ENCODE peak calls at places on chromosomes 7 and 10, in five cellular contexts. I is GM23338, A is HCT116, B is osteoblast, S is OCI-LY7. H is an unnamed sample.

GRCh38 chr10:95469676-95470075 is 91.5 kb downstream of the SORBS1 start:
- DNase-seq in A (no peak), I (no peak), B (no peak), S (no peak), H (no peak)

GRCh38 chr10:123945506-123945905 is 53.9 kb upstream of the CPXM2 start:
- DNase-seq in S (peak; percentile 63), A (peak; percentile 63), B (no peak), I (peak; percentile 64), H (peak; percentile 46)

GRCh38 chr7:130222-130572 is 62.2 kb upstream of the FAM20C start:
- DNase-seq in I (no peak), S (no peak), A (no peak), B (no peak), H (no peak)

GRCh38 chr7:109637428-109637827 is 1067.8 kb downstream of the DNAJB9 start:
- DNase-seq in S (no peak), I (no peak), A (no peak), B (no peak), H (no peak)

GRCh38 chr7:5345671-5346070 is 62.9 kb downstream of the SLC29A4 start:
- DNase-seq in S (no peak), I (no peak), A (no peak), B (peak; percentile 57), H (no peak)

GRCh38 chr10:102170602-102171001 is 18.4 kb downstream of the NOLC1 start:
- DNase-seq in A (no peak), B (no peak), S (no peak), I (no peak), H (no peak)

GRCh38 chr7:7662527-7662926 is 22.0 kb downstream of the UMAD1 start:
- DNase-seq in S (no peak), B (no peak), I (peak; percentile 73), A (no peak), H (no peak)

GRCh38 chr7:2116086-2116810 is 116.5 kb downstream of the MAD1L1 start:
- DNase-seq in S (no peak), I (no peak), B (peak; percentile 98), A (peak; percentile 75), H (peak; percentile 80)

GRCh38 chr10:129459762-129460539 is 7.1 kb upstream of the MGMT start:
- DNase-seq in A (no peak), B (no peak), I (no peak), S (no peak), H (no peak)

GRCh38 chr7:41786324-41786723 is 83.4 kb upstream of the INHBA start:
- DNase-seq in A (no peak), S (no peak), I (no peak), B (no peak), H (no peak)

GRCh38 chr10:23516530-23516929 is 77.7 kb downstream of the OTUD1 start:
- DNase-seq in I (peak; percentile 71), S (no peak), A (no peak), B (peak; percentile 74), H (peak; percentile 23)

GRCh38 chr7:12403287-12404181 is at the start of gene VWDE:
- DNase-seq in B (peak; percentile 61), A (peak; percentile 80), S (no peak), I (peak; percentile 94), H (peak; percentile 28)

GRCh38 chr7:134736381-134736780 is 43.1 kb upstream of the CALD1 start:
- DNase-seq in B (no peak), S (no peak), I (no peak), A (no peak), H (no peak)

GRCh38 chr10:91540714-91541113 is 92.2 kb downstream of the PPP1R3C start:
- DNase-seq in B (no peak), A (peak; percentile 4), S (no peak), I (no peak), H (peak; percentile 83)

GRCh38 chr7:151313857-151314256 is 27.8 kb upstream of the NUB1 start:
- DNase-seq in A (no peak), B (peak; percentile 73), S (no peak), I (no peak), H (peak; percentile 20)

GRCh38 chr7:81469299-81470083 is 300.4 kb downstream of the HGF start:
- DNase-seq in S (no peak), A (no peak), I (no peak), B (no peak), H (no peak)
- H3K4me2 ChIP-seq in S (no peak overlapping the region), A (peak overlapping the region; percentile 46), I (no peak overlapping the region), B (peak overlapping the region; percentile 65), H (peak overlapping the region; percentile 44)

GRCh38 chr10:28988980-28989379 is 299.9 kb upstream of the LYZL1 start:
- DNase-seq in B (no peak), S (no peak), A (no peak), I (no peak), H (no peak)
- H3K79me2 ChIP-seq in B (no peaks in the 10 kb centered on the region), S (no peaks in the 10 kb centered on the region), A (no peaks in the 10 kb centered on the region), I (no peaks in the 10 kb centered on the region), H (no peaks in the 10 kb centered on the region)

GRCh38 chr7:30309842-30310435 is 25.5 kb downstream of the ZNRF2 start:
- DNase-seq in A (no peak), B (no peak), I (no peak), S (no peak), H (no peak)

GRCh38 chr7:30306977-30307376 is 22.6 kb downstream of the ZNRF2 start:
- DNase-seq in B (no peak), A (no peak), I (no peak), S (no peak), H (no peak)

GRCh38 chr7:30309302-30309701 is 24.9 kb downstream of the ZNRF2 start:
- DNase-seq in I (no peak), B (no peak), S (no peak), A (no peak), H (no peak)

GRCh38 chr7:30310674-30311362 is 26.4 kb downstream of the ZNRF2 start:
- DNase-seq in I (no peak), S (no peak), B (no peak), A (no peak), H (peak; percentile 55)

GRCh38 chr7:30308392-30308791 is 24.0 kb downstream of the ZNRF2 start:
- DNase-seq in A (no peak), S (no peak), I (no peak), B (no peak), H (no peak)
- H3K4me2 ChIP-seq in A (peak overlapping the region; percentile 3), S (no peak overlapping the region), I (peak overlapping the region; percentile 24), B (no peak overlapping the region), H (peak overlapping the region; percentile 37)

GRCh38 chr7:158864507-158864820 is 8.1 kb downstream of the DYNC2I1 start:
- DNase-seq in S (no peak), B (no peak), I (no peak), A (no peak), H (no peak)

GRCh38 chr7:158860394-158860793 is 4.0 kb downstream of the DYNC2I1 start:
- DNase-seq in I (no peak), A (no peak), S (no peak), B (no peak), H (no peak)

GRCh38 chr7:158861004-158861787 is 4.8 kb downstream of the DYNC2I1 start:
- DNase-seq in S (no peak), B (no peak), I (peak; percentile 27), A (no peak), H (no peak)

GRCh38 chr7:158863611-158864506 is 7.5 kb downstream of the DYNC2I1 start:
- DNase-seq in S (no peak), A (peak; percentile 31), B (peak; percentile 92), I (peak; percentile 70), H (peak; percentile 70)

DNA sequence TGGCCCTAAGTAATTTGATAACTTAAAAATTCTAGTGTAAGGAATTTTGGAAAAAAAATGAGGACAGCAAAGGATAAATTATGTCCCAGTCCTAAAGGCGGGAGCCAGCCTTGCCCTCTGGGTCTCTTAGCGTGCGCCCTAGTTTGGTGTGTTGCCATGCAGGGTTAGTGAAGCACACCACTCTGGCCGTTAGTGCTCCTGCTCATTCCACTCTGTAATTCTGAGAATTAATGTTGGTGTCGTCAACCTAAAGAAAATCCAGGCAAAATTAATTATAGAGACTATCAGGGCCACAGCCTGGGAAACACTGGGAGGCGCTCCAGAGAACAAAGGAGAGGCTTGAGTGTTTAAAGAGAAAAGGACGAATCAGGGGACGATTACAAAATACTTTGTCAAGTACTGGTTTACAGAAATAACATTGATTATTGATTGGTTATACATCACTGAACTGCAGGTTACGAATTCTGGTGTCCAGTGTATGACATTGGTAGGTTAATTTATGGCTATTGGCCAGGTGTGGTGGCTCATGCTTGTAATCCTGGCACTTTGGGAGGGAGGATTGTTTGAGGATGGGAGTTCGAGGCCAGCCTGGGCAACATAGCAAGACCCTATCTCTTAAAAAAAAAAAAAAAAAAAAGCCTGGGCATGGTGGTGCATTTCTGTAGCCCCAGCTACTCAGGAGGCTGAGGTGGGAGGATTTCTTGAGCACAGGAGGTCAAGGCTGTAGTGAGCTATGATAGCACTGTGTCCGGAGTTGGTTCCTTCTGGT is 5.8 kb downstream of the DYNC2I1 start:
- DNase-seq in I (no peak), S (no peak), B (no peak), A (no peak), H (no peak)
- H3K79me2 ChIP-seq in I (peaks cover 39% of the 10 kb centered on the region), S (peaks cover 4% of the 10 kb centered on the region), B (peaks cover 46% of the 10 kb centered on the region), A (peaks cover 10% of the 10 kb centered on the region), H (peaks cover 57% of the 10 kb centered on the region)

GRCh38 chr7:99096124-99096887 is 47.6 kb downstream of the SMURF1 start:
- DNase-seq in S (no peak), I (no peak), B (no peak), A (no peak), H (peak; percentile 81)

GRCh38 chr7:99098824-99099498 is 44.9 kb downstream of the SMURF1 start:
- DNase-seq in B (no peak), A (peak; percentile 26), S (no peak), I (peak; percentile 86), H (peak; percentile 67)

GRCh38 chr7:99098317-99098823 is 45.5 kb downstream of the SMURF1 start:
- DNase-seq in B (no peak), I (no peak), S (no peak), A (no peak), H (no peak)

GRCh38 chr7:99099499-99100077 is 44.3 kb downstream of the SMURF1 start:
- DNase-seq in A (no peak), B (peak; percentile 45), S (no peak), I (no peak), H (no peak)

DNA sequence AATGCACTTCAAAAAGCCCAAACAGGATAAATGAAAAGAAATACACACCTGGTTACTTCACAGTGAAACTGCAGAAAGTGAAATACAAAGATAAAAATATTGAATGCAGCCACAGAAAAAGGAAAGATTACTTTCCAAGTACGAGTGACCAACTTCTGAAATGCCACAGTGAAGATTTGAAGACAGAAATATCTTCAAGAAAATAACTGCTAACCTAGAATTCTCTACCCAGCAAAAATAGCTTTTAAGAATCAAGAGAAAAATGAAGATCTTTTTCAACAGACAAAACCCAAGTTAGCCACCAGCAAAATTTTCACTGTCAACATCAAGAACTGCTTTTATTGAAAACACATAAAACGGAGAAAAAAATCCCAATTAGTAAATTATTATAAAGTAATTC is 46.2 kb downstream of the SMURF1 start:
- DNase-seq in S (no peak), B (no peak), A (no peak), I (no peak), H (no peak)
- H3K4me2 ChIP-seq in S (no peak overlapping the region), B (no peak overlapping the region), A (no peak overlapping the region), I (no peak overlapping the region), H (no peak overlapping the region)

DNA sequence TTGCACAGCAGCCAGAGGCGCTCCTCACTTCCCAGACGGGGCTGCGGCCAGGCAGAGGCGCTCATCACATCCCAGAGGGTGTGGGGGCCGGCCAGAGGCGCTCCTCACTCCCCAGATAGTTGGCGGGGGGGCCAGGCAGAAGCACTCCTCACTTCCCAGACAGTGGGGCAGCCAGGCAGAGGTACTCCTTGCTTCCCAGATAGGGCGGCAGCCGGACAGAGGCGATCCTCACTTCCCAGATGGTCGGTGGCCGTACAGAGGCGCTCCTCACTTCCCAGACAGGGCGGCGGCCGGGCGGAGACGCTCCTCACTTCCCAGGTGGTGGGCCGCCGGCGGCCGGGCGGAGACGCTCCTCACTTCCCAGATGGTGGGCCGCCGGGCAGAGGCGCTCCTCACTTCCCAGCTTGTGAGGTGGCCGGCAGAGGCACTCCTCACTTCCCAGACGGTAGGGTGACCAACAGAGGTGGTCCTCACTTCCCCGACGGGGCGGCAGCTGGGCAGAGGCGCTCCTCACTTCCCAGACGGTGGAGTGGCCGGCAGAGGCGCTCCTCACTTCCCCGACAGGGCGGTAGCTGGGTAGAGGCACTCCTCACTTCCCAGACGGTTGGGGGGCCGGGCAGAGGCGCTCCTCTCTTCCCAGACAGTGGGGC is 26.5 kb downstream of the CCNY start:
- DNase-seq in I (no peak), A (no peak), B (no peak), S (no peak), H (no peak)
- H3K79me2 ChIP-seq in I (peaks cover 88% of the 10 kb centered on the region), A (peaks cover 87% of the 10 kb centered on the region), B (peaks cover 97% of the 10 kb centered on the region), S (peaks cover 49% of the 10 kb centered on the region), H (peaks cover 96% of the 10 kb centered on the region)